ENCODE peak calls at places on chromosomes 11 and 22, in eight cellular contexts. W, E, Y, C, I, F, G and O are unnamed samples. For H3K4me1, the result is how much of the 10 kb centered on the place peaks cover.

GRCh38 chr22:45911601-45912271 is 65.2 kb downstream of the WNT7B start:
- DNase-seq in W (no peak), E (no peak), Y (no peak), C (no peak), I (peak), F (peak), G (no peak), O (no peak)

GRCh38 chr11:61480936-61481335 is 27.6 kb upstream of the LRRC10B start:
- DNase-seq in W (no peak), E (no peak), Y (peak), C (no peak), I (no peak), F (no peak), G (peak), O (no peak)

GRCh38 chr11:124301482-124301881 is 12.3 kb downstream of the OR8D1 start:
- DNase-seq in W (no peak), E (no peak), Y (no peak), C (no peak), I (peak), F (peak), G (no peak), O (no peak)

GRCh38 chr22:39227542-39228272 is 17.1 kb downstream of the PDGFB start:
- DNase-seq in W (no peak), E (no peak), Y (no peak), C (no peak), I (no peak), F (no peak), G (no peak), O (no peak)

GRCh38 chr11:125256471-125257010 is 92.0 kb downstream of the PKNOX2 start:
- DNase-seq in W (no peak), E (no peak), Y (no peak), C (no peak), I (no peak), F (no peak), G (no peak), O (no peak)

GRCh38 chr11:111602865-111603632 is 800 bp downstream of the SIK2 start:
- DNase-seq in W (no peak), E (peak), Y (peak), C (peak), I (peak), F (peak), G (peak), O (peak)

GRCh38 chr11:12950681-12951080 is 58.4 kb upstream of the RASSF10 start:
- DNase-seq in W (no peak), E (no peak), Y (no peak), C (no peak), I (no peak), F (no peak), G (no peak), O (no peak)

GRCh38 chr11:2209900-2210321 is 38.3 kb upstream of the TH start:
- DNase-seq in W (no peak), E (peak), Y (no peak), C (peak), I (no peak), F (no peak), G (no peak), O (no peak)

GRCh38 chr11:116895053-116895757 is 57.8 kb upstream of the APOA1 start:
- DNase-seq in W (no peak), E (peak), Y (peak), C (no peak), I (no peak), F (no peak), G (no peak), O (no peak)

GRCh38 chr11:61716478-61717285 is 35.8 kb upstream of the MYRF start:
- DNase-seq in W (no peak), E (no peak), Y (no peak), C (no peak), I (no peak), F (no peak), G (no peak), O (no peak)

GRCh38 chr11:13668957-13669521 is 571 bp downstream of the FAR1 start:
- DNase-seq in W (peak), E (no peak), Y (peak), C (peak), I (peak), F (peak), G (peak), O (peak)

GRCh38 chr11:133982901-133983300 is 26.1 kb upstream of the IGSF9B start:
- DNase-seq in W (no peak), E (no peak), Y (no peak), C (no peak), I (no peak), F (no peak), G (no peak), O (no peak)

GRCh38 chr11:113401718-113402117 is 14.1 kb downstream of the ANKK1 start:
- DNase-seq in W (no peak), E (no peak), Y (no peak), C (no peak), I (no peak), F (peak), G (peak), O (peak)

GRCh38 chr11:13721760-13722159 is 53.3 kb downstream of the FAR1 start:
- DNase-seq in W (no peak), E (no peak), Y (no peak), C (no peak), I (peak), F (no peak), G (no peak), O (no peak)

GRCh38 chr22:46350646-46351045 is 15.1 kb downstream of the TRMU start:
- DNase-seq in W (no peak), E (no peak), Y (no peak), C (peak), I (no peak), F (no peak), G (no peak), O (no peak)

GRCh38 chr11:118437736-118438125 is 1.4 kb downstream of the KMT2A start:
- DNase-seq in W (no peak), E (peak), Y (peak), C (no peak), I (peak), F (peak), G (peak), O (peak)

GRCh38 chr11:18203723-18204122 is 31.1 kb downstream of the MRGPRX4 start:
- DNase-seq in W (no peak), E (no peak), Y (peak), C (no peak), I (no peak), F (peak), G (no peak), O (no peak)

GRCh38 chr11:10305964-10306918 is 1.4 kb downstream of the ADM start:
- DNase-seq in W (no peak), E (peak), Y (no peak), C (peak), I (no peak), F (no peak), G (peak), O (no peak)

GRCh38 chr11:116840224-116840745 is 2.9 kb upstream of the APOA1 start:
- DNase-seq in W (no peak), E (no peak), Y (no peak), C (no peak), I (no peak), F (no peak), G (no peak), O (no peak)

GRCh38 chr22:19691721-19692341 is 22.5 kb upstream of the SEPTIN5 start:
- DNase-seq in W (no peak), E (no peak), Y (no peak), C (no peak), I (peak), F (no peak), G (no peak), O (no peak)

GRCh38 chr11:67407700-67408163 is 3.8 kb downstream of the TBC1D10C start:
- DNase-seq in W (no peak), E (no peak), Y (no peak), C (no peak), I (no peak), F (no peak), G (no peak), O (no peak)

GRCh38 chr11:112830255-112830654 is 131.0 kb upstream of the NCAM1 start:
- DNase-seq in W (no peak), E (no peak), Y (no peak), C (no peak), I (no peak), F (no peak), G (no peak), O (no peak)

GRCh38 chr22:19565921-19566598 is 41.9 kb upstream of the CLDN5 start:
- DNase-seq in W (no peak), E (peak), Y (no peak), C (no peak), I (no peak), F (no peak), G (no peak), O (peak)

GRCh38 chr22:27651486-27651885 is 150.1 kb downstream of the MN1 start:
- DNase-seq in W (no peak), E (no peak), Y (no peak), C (no peak), I (no peak), F (peak), G (no peak), O (no peak)

GRCh38 chr11:44949160-44950035 is 1.3 kb downstream of the TP53I11 start:
- DNase-seq in W (no peak), E (no peak), Y (peak), C (peak), I (peak), F (no peak), G (peak), O (peak)

GRCh38 chr11:65043881-65044501 is 3.0 kb downstream of the SAC3D1 start:
- DNase-seq in W (no peak), E (no peak), Y (no peak), C (peak), I (peak), F (peak), G (peak), O (no peak)

GRCh38 chr11:3133456-3134217 is 31.5 kb downstream of the OSBPL5 start:
- DNase-seq in W (no peak), E (peak), Y (no peak), C (peak), I (no peak), F (no peak), G (no peak), O (no peak)

GRCh38 chr11:95345243-95345642 is 114.2 kb upstream of the SESN3 start:
- DNase-seq in W (no peak), E (no peak), Y (no peak), C (no peak), I (no peak), F (no peak), G (no peak), O (no peak)

GRCh38 chr11:99773646-99774045 is 752.9 kb downstream of the CNTN5 start:
- DNase-seq in W (no peak), E (no peak), Y (no peak), C (no peak), I (peak), F (peak), G (no peak), O (no peak)

GRCh38 chr11:70727899-70728620 is 329.7 kb downstream of the CTTN start:
- DNase-seq in W (no peak), E (no peak), Y (no peak), C (no peak), I (no peak), F (no peak), G (no peak), O (no peak)

DNA sequence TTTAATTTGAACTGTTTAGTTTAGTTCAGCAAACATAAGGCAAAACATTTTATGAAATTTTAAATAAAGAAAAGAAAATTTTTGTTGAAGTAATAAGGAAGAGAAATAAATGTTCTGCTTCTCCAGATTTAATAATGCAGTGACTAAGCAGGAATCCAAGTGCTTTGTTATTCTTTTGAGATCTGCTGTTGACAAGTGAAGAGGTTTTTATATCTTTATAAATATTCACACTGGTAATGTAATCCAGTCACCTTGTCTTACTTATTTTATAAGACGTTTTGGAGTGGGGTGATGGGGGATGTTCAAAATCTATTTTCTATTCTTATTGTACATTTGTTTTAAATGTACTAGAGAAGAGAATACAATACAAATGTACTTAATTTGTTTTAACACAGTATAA is 725.9 kb upstream of the CCDC179 start:
- DNase-seq in W (no peak), E (no peak), Y (no peak), C (no peak), I (no peak), F (no peak), G (no peak), O (no peak)
- H3K4me3 ChIP-seq in W (no peak), E (no peak), Y (no peak), C (no peak), I (no peak), F (no peak), G (no peak), O (no peak)

DNA sequence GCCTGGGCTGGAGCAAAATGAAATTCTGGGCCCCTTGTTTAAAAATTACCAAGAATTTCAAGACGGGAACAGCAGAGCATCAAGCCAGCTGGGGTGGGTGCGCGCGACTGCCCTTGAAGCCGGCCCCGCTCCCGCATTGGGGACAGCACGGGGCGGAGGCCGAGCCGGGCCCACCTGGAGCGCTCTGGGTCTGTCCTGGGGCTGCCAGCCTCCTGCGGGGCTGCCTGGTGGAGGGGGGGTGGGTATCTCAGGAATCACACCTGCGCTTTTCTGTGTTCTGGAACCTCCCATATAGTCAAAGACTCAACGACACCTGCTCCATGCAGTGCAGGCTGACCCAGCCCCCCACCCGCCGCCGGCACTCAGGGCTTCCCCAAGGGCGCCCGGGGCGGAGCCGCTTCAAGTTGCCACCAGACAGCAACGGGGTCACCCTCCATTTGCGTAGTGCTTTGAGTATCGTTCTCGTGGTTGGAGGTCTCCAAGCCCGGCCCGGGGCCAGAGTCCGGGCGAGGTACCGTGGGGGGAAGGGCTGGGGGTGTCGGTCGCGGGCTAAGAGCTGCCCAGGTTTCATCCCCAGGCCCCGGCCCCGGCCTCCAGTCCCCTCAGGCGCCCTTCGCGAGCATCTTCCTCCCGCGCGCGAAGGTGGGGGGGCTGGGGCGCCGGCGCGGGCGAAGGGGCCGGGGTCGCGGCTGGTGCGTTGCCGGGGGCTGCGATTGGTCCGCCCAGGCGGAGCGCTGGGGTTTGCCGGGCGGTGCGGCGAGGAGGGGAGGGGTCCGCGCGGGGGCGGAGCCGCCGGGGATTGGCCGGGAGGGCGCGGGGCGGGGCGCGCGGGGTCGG is 6.6 kb downstream of the TSPAN4 start:
- DNase-seq in W (no peak), E (no peak), Y (no peak), C (no peak), I (no peak), F (no peak), G (no peak), O (no peak)
- H3K27ac ChIP-seq in W (no peak), E (peak), Y (no peak), C (no peak), I (no peak), F (no peak), G (no peak), O (no peak)

GRCh38 chr22:33325232-33326004 is 267.2 kb upstream of the SYN3 start:
- DNase-seq in W (no peak), E (no peak), Y (no peak), C (no peak), I (no peak), F (no peak), G (peak), O (no peak)
- H3K4me1 ChIP-seq in W (under half), E (under half), Y (under half), C (under half), I (under half), F (under half), G (under half), O (under half)

DNA sequence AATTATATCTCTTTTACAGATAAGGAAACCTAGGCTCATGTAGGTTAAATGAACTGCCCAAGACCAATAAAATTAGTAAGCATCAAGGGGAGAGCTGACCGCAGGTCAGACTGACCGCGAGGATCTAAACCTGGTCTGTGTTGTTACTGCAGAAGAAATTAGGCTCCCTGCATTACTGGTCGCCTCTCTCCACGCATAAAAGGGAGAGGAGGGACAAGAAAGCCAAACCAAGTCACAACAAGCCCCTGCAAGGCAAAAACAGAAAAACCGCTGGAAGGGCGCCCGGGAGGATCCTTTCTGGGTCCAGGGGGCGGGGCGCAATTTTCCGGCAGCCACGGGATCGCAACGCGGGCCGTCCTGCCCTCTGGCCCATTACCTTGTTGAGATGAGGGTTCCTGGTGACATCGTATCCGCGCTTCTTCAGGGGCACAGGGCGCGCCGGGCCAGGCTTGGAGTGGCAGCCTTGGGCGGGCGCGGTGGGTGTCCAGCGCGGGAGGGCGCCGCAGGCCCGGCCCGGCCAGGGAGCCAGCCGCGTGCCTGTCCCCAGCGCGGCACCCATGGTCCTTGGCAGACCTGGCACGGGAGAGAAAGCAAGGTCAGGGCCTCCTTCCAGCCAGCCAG is 920 bp downstream of the ME3 start:
- DNase-seq in W (no peak), E (peak), Y (no peak), C (peak), I (no peak), F (peak), G (peak), O (peak)
- H3K4me3 ChIP-seq in W (peak), E (peak), Y (no peak), C (peak), I (peak), F (peak), G (peak), O (peak)

DNA sequence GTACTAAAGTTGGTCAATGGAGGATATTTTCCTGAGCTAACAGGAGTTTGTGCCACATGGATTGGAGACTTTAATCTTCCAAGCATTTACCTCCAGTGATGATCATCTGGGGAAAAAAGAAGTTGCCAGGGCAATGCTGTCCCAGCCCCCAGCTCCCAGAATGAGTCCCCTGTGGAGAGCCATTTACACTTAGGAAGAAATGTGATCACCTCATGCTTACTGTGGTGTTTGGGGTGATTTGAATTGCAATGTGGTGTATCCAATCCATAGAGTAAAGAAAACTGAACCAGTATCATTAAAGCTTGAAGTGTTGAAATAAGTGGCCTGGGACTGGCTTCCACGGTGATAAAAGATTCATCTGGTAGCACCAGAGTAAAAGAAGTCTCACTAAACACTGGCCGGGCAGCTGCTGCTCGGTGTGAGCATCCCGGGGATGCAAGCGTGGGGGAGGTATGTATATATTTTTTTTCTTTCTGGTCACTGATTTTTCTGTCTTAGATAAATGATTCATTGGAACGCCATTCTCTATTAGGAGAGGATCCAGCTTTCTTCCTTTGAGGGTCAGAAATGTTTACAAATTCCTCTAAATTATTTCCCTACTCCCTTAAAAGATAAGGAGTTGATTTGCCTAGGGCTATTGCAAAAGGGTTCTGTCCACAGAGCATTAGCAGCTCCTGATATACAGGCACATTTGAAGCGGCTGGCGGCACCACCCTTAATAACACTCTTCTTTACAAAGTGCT is 117.1 kb upstream of the NTM start:
- DNase-seq in W (no peak), E (no peak), Y (no peak), C (no peak), I (peak), F (no peak), G (no peak), O (no peak)
- H3K27ac ChIP-seq in W (no peak), E (no peak), Y (no peak), C (no peak), I (no peak), F (no peak), G (no peak), O (no peak)

DNA sequence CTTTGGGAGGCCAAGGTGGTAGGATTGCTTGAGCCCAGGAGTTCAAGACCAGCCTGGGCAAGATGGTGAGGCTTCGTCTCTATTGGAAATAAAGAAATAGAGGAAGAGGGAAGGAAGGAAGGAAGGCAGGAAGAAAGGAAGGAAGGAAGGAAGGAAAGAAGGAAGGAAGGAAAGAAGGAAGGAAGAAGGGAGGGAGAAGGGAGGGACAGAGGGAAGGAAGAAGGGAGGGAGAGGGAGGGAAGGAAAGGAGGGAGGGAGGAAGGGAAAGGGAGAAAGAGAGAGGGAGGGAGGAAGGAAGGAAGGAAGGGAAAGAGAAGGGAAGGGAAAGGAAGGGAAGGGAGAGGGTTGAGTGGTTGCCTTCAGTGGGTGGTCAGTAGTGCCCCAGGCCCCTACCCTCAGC is 13.9 kb upstream of the PNPLA3 start:
- DNase-seq in W (no peak), E (no peak), Y (no peak), C (no peak), I (no peak), F (no peak), G (no peak), O (no peak)
- H3K4me1 ChIP-seq in W (under half), E (under half), Y (under half), C (under half), I (under half), F (under half), G (under half), O (under half)

GRCh38 chr11:69144719-69145365 is 10.9 kb upstream of the SMIM38 start:
- DNase-seq in W (no peak), E (no peak), Y (no peak), C (no peak), I (peak), F (no peak), G (no peak), O (no peak)
- H3K4me3 ChIP-seq in W (no peak), E (no peak), Y (no peak), C (no peak), I (no peak), F (no peak), G (no peak), O (no peak)